ENCODE peak calls at places on chromosomes 3 and 15, in five cellular contexts. C is heart right ventricle, J is transverse colon, Z is tibial nerve, K is neural crest cell. F is an unnamed sample.

GRCh38 chr3:172513488-172513887 is 9.7 kb downstream of the TNFSF10 start:
- DNase-seq in C (no peak), J (no peak), Z (no peak), K (no peak), F (no peak)

GRCh38 chr3:27509376-27509775 is 25.2 kb upstream of the SLC4A7 start:
- DNase-seq in C (no peak), J (no peak), Z (no peak), K (no peak), F (no peak)

GRCh38 chr15:34470091-34470490 is 32.5 kb upstream of the GOLGA8A start:
- DNase-seq in C (no peak), J (no peak), Z (no peak), K (no peak), F (no peak)

GRCh38 chr3:123020709-123021108 is 6.9 kb downstream of the SEMA5B start:
- DNase-seq in C (no peak), J (no peak), Z (no peak), K (no peak), F (no peak)

GRCh38 chr3:27279153-27279552 is 90.0 kb downstream of the NEK10 start:
- DNase-seq in C (no peak), J (no peak), Z (no peak), K (no peak), F (no peak)

GRCh38 chr3:37536799-37537311 is 324.8 kb upstream of the CTDSPL start:
- DNase-seq in C (no peak), J (no peak), Z (no peak), K (no peak), F (no peak)

GRCh38 chr3:56288258-56288657 is 180.0 kb downstream of the ERC2 start:
- DNase-seq in C (no peak), J (no peak), Z (no peak), K (no peak), F (no peak)

GRCh38 chr3:197912770-197913476 is 37.1 kb upstream of the RPL35A start:
- DNase-seq in C (no peak), J (peak), Z (no peak), K (no peak), F (no peak)

GRCh38 chr3:107775958-107776357 is 253.2 kb downstream of the BBX start:
- DNase-seq in C (no peak), J (no peak), Z (no peak), K (no peak), F (no peak)

GRCh38 chr15:45307230-45307924 is 55.3 kb downstream of the SLC28A2 start:
- DNase-seq in C (peak), J (no peak), Z (no peak), K (no peak), F (no peak)

GRCh38 chr3:44845528-44846520 is 15.9 kb upstream of the TMEM42 start:
- DNase-seq in C (peak), J (no peak), Z (no peak), K (no peak), F (no peak)

GRCh38 chr3:173191611-173192010 is 50.6 kb upstream of the SPATA16 start:
- DNase-seq in C (no peak), J (no peak), Z (no peak), K (no peak), F (no peak)

GRCh38 chr3:148214695-148215094 is 483.0 kb upstream of the AGTR1 start:
- DNase-seq in C (no peak), J (no peak), Z (no peak), K (no peak), F (no peak)

GRCh38 chr3:37734886-37735285 is 126.8 kb upstream of the CTDSPL start:
- DNase-seq in C (no peak), J (no peak), Z (no peak), K (no peak), F (no peak)

F was measured in omental fat pad.